ENCODE peak calls at places on chromosomes 2 and 18, in ten cellular contexts. Y is tibial artery, P is endodermal cell, H is mesenchymal stem cell, F is IMR-90, M is HCT116, D is aorta, L is dorsolateral prefrontal cortex, E is SK-N-MC, T is right cardiac atrium. V is an unnamed sample.

GRCh38 chr18:47403949-47404348 is 152.5 kb upstream of the SKOR2 start:
- DNase-seq in Y (no peak), P (no peak), H (no peak), F (no peak), M (no peak), D (no peak), L (no peak), E (no peak), T (no peak), V (no peak)

GRCh38 chr2:23616630-23617029 is 231.7 kb downstream of the KLHL29 start:
- DNase-seq in Y (peak), P (no peak), H (no peak), F (no peak), M (no peak), D (no peak), L (no peak), E (no peak), T (no peak), V (no peak)

GRCh38 chr2:36770542-36771287 is 74.2 kb downstream of the VIT start:
- DNase-seq in Y (no peak), P (peak), H (peak), F (peak), M (peak), D (no peak), L (no peak), E (no peak), T (no peak), V (peak)

GRCh38 chr2:50863856-50864255 is 168.1 kb downstream of the NRXN1 start:
- DNase-seq in Y (no peak), P (no peak), H (no peak), F (no peak), M (no peak), D (no peak), L (no peak), E (no peak), T (no peak), V (no peak)

GRCh38 chr2:37558622-37559021 is 112.8 kb downstream of the CDC42EP3 start:
- DNase-seq in Y (peak), P (no peak), H (no peak), F (no peak), M (no peak), D (peak), L (no peak), E (no peak), T (peak), V (no peak)

GRCh38 chr2:217291259-217291658 is 431.4 kb upstream of the TNP1 start:
- DNase-seq in Y (no peak), P (no peak), H (no peak), F (no peak), M (no peak), D (no peak), L (no peak), E (no peak), T (no peak), V (no peak)

GRCh38 chr2:45273412-45274189 is 264.3 kb upstream of the SIX2 start:
- DNase-seq in Y (no peak), P (no peak), H (no peak), F (no peak), M (no peak), D (no peak), L (no peak), E (no peak), T (no peak), V (no peak)

GRCh38 chr2:98416760-98417159 is 27.9 kb upstream of the INPP4A start:
- DNase-seq in Y (no peak), P (no peak), H (peak), F (no peak), M (no peak), D (no peak), L (no peak), E (no peak), T (no peak), V (no peak)

GRCh38 chr2:201882353-201883095 is 76.2 kb downstream of the CDK15 start:
- DNase-seq in Y (no peak), P (no peak), H (peak), F (peak), M (no peak), D (peak), L (no peak), E (peak), T (peak), V (peak)

GRCh38 chr2:170711774-170712652 is 3.1 kb upstream of the SP5 start:
- DNase-seq in Y (no peak), P (peak), H (no peak), F (no peak), M (no peak), D (no peak), L (no peak), E (no peak), T (no peak), V (no peak)

GRCh38 chr2:870426-870825 is 80.2 kb upstream of the SNTG2 start:
- DNase-seq in Y (no peak), P (peak), H (no peak), F (no peak), M (no peak), D (no peak), L (peak), E (no peak), T (no peak), V (no peak)

GRCh38 chr18:37261988-37262387 is 303.6 kb downstream of the CELF4 start:
- DNase-seq in Y (no peak), P (no peak), H (no peak), F (no peak), M (no peak), D (no peak), L (peak), E (no peak), T (no peak), V (no peak)

GRCh38 chr2:173195100-173195499 is 119.5 kb downstream of the MAP3K20 start:
- DNase-seq in Y (no peak), P (no peak), H (no peak), F (no peak), M (no peak), D (no peak), L (no peak), E (no peak), T (no peak), V (no peak)

GRCh38 chr2:233462826-233463470 is 103.6 kb downstream of the USP40 start:
- DNase-seq in Y (no peak), P (no peak), H (no peak), F (no peak), M (no peak), D (no peak), L (peak), E (no peak), T (no peak), V (no peak)

GRCh38 chr2:43276517-43276931 is 50.1 kb upstream of the ZFP36L2 start:
- DNase-seq in Y (no peak), P (no peak), H (peak), F (no peak), M (no peak), D (no peak), L (no peak), E (no peak), T (no peak), V (no peak)

GRCh38 chr2:101002562-101003277 is 631 bp downstream of the RPL31 start:
- DNase-seq in Y (no peak), P (no peak), H (peak), F (no peak), M (no peak), D (no peak), L (no peak), E (no peak), T (no peak), V (peak)

GRCh38 chr2:8479298-8479697 is 202.6 kb upstream of the ID2 start:
- DNase-seq in Y (no peak), P (peak), H (peak), F (no peak), M (no peak), D (no peak), L (no peak), E (no peak), T (peak), V (no peak)

GRCh38 chr2:33210626-33211025 is 263.9 kb downstream of the LTBP1 start:
- DNase-seq in Y (peak), P (peak), H (peak), F (peak), M (no peak), D (peak), L (peak), E (no peak), T (peak), V (no peak)

GRCh38 chr18:76496200-76496890 is 1.3 kb upstream of the ZNF516 start:
- DNase-seq in Y (peak), P (peak), H (peak), F (peak), M (no peak), D (peak), L (no peak), E (no peak), T (peak), V (peak)

GRCh38 chr18:67731853-67732252 is 215.3 kb upstream of the DSEL start:
- DNase-seq in Y (no peak), P (no peak), H (peak), F (peak), M (no peak), D (no peak), L (no peak), E (no peak), T (no peak), V (no peak)

GRCh38 chr2:201978988-201979387 is 54.7 kb upstream of the FZD7 start:
- DNase-seq in Y (no peak), P (no peak), H (no peak), F (no peak), M (no peak), D (no peak), L (no peak), E (no peak), T (no peak), V (no peak)

GRCh38 chr2:234772775-234773064 is 179.1 kb upstream of the SH3BP4 start:
- DNase-seq in Y (no peak), P (peak), H (no peak), F (no peak), M (no peak), D (no peak), L (no peak), E (no peak), T (no peak), V (no peak)

GRCh38 chr2:88999365-88999764 is 307.9 kb downstream of the RPIA start:
- DNase-seq in Y (no peak), P (no peak), H (no peak), F (no peak), M (no peak), D (no peak), L (no peak), E (no peak), T (no peak), V (no peak)

GRCh38 chr2:19357383-19358241 is 811 bp downstream of the OSR1 start:
- DNase-seq in Y (peak), P (peak), H (peak), F (peak), M (no peak), D (no peak), L (no peak), E (no peak), T (no peak), V (no peak)

GRCh38 chr2:173708757-173709156 is 256.4 kb downstream of the SP3 start:
- DNase-seq in Y (no peak), P (no peak), H (no peak), F (peak), M (no peak), D (no peak), L (no peak), E (no peak), T (no peak), V (no peak)

GRCh38 chr2:118786691-118787090 is 60.8 kb downstream of the EN1 start:
- DNase-seq in Y (no peak), P (peak), H (no peak), F (no peak), M (no peak), D (no peak), L (no peak), E (no peak), T (no peak), V (no peak)

GRCh38 chr2:219912530-219912929 is 285.1 kb downstream of the SLC4A3 start:
- DNase-seq in Y (no peak), P (no peak), H (peak), F (peak), M (no peak), D (no peak), L (no peak), E (no peak), T (no peak), V (no peak)

GRCh38 chr2:239192975-239193374 is 207.8 kb downstream of the HDAC4 start:
- DNase-seq in Y (peak), P (peak), H (no peak), F (no peak), M (no peak), D (no peak), L (peak), E (no peak), T (no peak), V (no peak)

GRCh38 chr2:173239644-173240043 is 115.0 kb upstream of the CDCA7 start:
- DNase-seq in Y (no peak), P (no peak), H (no peak), F (peak), M (no peak), D (no peak), L (no peak), E (no peak), T (no peak), V (no peak)

GRCh38 chr2:237221443-237221842 is 135.8 kb downstream of the COPS8 start:
- DNase-seq in Y (no peak), P (peak), H (no peak), F (no peak), M (no peak), D (no peak), L (no peak), E (no peak), T (no peak), V (no peak)

GRCh38 chr2:122543815-122544214 is 788.4 kb downstream of the TSN start:
- DNase-seq in Y (no peak), P (no peak), H (no peak), F (peak), M (no peak), D (no peak), L (no peak), E (no peak), T (no peak), V (no peak)

GRCh38 chr2:136424112-136424511 is 306.2 kb upstream of the CXCR4 start:
- DNase-seq in Y (no peak), P (no peak), H (no peak), F (no peak), M (no peak), D (no peak), L (no peak), E (no peak), T (no peak), V (no peak)

GRCh38 chr2:240045098-240045497 is 8.2 kb downstream of the OR6B3 start:
- DNase-seq in Y (no peak), P (no peak), H (no peak), F (no peak), M (no peak), D (no peak), L (no peak), E (no peak), T (no peak), V (no peak)

GRCh38 chr2:239944706-239945551 is 80.2 kb downstream of the NDUFA10 start:
- DNase-seq in Y (peak), P (peak), H (no peak), F (peak), M (no peak), D (peak), L (peak), E (no peak), T (no peak), V (no peak)

GRCh38 chr2:102753563-102754159 is 8.2 kb upstream of the TMEM182 start:
- DNase-seq in Y (peak), P (no peak), H (peak), F (peak), M (peak), D (no peak), L (no peak), E (peak), T (no peak), V (peak)

GRCh38 chr2:28901202-28901601 is 6.7 kb downstream of the WDR43 start:
- DNase-seq in Y (no peak), P (no peak), H (no peak), F (no peak), M (no peak), D (no peak), L (no peak), E (no peak), T (no peak), V (no peak)

DNA sequence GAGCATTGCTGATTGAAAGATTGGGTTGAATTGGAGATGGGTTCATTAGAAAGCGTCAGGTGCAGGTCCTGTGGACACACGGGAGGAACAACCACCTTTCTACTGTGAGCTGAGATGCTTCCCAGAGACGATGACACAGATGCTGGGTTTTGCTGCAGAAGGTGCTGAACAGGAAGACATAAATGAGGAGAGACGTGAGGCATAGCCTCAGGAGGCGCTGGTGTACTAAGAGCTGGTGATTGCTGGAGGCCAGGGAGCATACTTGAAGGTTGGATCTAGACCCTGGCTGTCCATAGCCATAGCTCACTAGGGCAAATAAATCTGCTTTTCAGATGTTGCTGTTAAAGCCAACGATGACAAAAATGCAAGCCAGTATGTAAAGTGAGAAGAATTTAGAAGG is 153.6 kb downstream of the SOX11 start:
- DNase-seq in Y (no peak), P (peak), H (no peak), F (no peak), M (no peak), D (no peak), L (no peak), E (no peak), T (no peak), V (no peak)
- H3K4me3 ChIP-seq in Y (no peak), P (no peak), H (no peak), F (no peak), M (no peak), D (no peak), L (no peak), E (no peak), T (no peak), V (no peak)

DNA sequence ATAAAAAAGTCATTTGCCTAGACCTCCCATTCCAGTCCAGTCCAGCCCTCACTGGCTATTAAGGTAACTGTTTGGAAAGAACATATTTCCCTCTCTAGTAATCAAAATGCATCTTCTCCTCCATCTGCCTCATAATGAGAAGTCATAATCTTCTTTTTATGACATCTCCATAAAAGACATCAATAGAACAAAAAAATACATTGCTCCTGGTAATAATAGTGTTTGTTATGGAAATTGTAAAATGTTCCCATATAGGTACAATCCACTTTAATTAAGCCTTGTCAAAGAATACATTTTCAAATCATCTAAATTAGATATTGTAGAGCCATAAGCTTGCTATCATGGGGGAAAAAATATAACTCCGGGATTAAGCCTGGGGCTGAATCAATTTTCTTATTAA is 461.6 kb downstream of the LRATD1 start:
- DNase-seq in Y (no peak), P (no peak), H (no peak), F (no peak), M (no peak), D (no peak), L (no peak), E (no peak), T (no peak), V (no peak)
- H3K27ac ChIP-seq in Y (no peak), P (no peak), H (no peak), F (no peak), M (no peak), D (no peak), L (no peak), E (peak), T (no peak), V (no peak)

GRCh38 chr18:28176674-28176932 is 327 bp downstream of the CDH2 start:
- DNase-seq in Y (no peak), P (peak), H (no peak), F (no peak), M (no peak), D (no peak), L (no peak), E (no peak), T (peak), V (no peak)

GRCh38 chr18:28175930-28176673 is 828 bp downstream of the CDH2 start:
- DNase-seq in Y (no peak), P (peak), H (peak), F (peak), M (no peak), D (no peak), L (peak), E (no peak), T (no peak), V (peak)

GRCh38 chr18:28177828-28178635 is 1.1 kb upstream of the CDH2 start:
- DNase-seq in Y (no peak), P (peak), H (peak), F (peak), M (no peak), D (peak), L (peak), E (no peak), T (peak), V (peak)

GRCh38 chr18:28176933-28177827 is at the start of gene CDH2:
- DNase-seq in Y (no peak), P (peak), H (peak), F (peak), M (no peak), D (peak), L (peak), E (no peak), T (peak), V (peak)

DNA sequence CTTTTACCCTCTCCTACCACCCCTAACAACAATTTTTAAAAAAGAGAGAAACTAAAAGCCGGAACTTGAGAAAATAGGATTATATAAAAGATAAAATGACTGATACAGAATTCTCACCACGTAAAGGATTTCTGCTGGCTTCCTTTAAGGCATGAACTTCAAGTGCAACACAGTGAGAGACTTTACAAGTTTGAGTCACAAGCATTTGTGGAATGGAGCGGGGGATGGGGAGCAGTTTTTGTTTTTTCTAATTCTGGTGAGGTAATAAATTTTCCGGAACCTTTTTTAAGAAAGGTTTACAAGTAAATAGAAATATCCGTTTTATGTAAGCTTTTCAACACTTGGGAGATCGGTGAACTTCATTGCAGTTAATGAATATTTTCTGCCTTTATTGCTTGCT is 1.8 kb upstream of the CDH2 start:
- DNase-seq in Y (no peak), P (peak), H (peak), F (peak), M (no peak), D (no peak), L (no peak), E (no peak), T (no peak), V (peak)
- H3K4me3 ChIP-seq in Y (peak), P (peak), H (no peak), F (peak), M (no peak), D (peak), L (peak), E (no peak), T (peak), V (peak)

DNA sequence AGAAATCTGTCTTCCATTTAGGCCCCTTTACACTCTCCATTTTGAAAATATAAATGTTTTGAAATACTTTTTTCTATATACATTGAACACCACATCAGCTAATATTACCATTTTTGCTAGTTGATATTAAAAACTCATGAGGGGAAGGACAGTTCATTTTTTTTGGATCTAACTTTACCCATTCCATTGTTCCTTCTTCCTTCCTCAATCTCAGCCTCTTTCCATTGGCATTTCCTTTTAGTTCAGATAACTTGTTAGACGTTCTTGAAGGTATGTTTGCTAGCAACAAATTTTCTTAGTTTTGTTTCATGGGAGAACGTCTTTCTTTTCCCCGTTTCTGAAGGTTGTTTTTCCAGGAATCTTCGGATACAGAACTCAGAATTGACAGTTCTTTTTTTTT is 759.0 kb downstream of the SOCS6 start:
- DNase-seq in Y (no peak), P (no peak), H (no peak), F (no peak), M (no peak), D (no peak), L (no peak), E (no peak), T (no peak), V (no peak)
- H3K27ac ChIP-seq in Y (no peak), P (no peak), H (no peak), F (no peak), M (no peak), D (no peak), L (no peak), E (no peak), T (no peak), V (no peak)

DNA sequence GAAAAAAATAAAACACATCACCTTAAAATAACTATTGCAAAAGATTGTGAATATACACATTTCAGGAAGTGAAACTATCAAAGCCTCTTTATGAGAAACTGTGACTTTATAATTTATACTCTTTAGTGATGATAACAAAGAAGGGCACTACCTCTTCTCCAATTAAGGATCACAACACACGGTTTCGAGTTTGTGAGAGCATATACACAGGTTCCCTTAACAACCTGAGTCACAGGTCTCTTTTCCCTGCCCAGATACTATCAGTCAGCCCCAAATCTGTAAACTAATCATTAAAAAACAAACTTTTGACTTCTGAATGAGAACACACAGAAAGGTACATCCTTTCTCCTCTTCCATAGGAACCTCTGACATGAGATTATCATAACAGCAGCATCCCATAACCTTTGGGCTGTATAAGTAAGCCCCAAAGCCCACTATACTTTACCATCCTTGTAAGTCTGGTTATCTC is 44.9 kb downstream of the PTPN2 start:
- DNase-seq in Y (no peak), P (no peak), H (peak), F (no peak), M (no peak), D (no peak), L (no peak), E (no peak), T (no peak), V (no peak)
- H3K4me3 ChIP-seq in Y (no peak), P (no peak), H (no peak), F (no peak), M (no peak), D (no peak), L (no peak), E (no peak), T (no peak), V (no peak)

V was measured in A673.